ENCODE peak calls at places on chromosomes 16 and 17, in five cellular contexts. I is activated CD4-positive, alpha-beta T cell treated with anti-CD3 and anti-CD28 coated beads, Interleukin-2, amount 50 U/mL, for 1 hour; V is substantia nigra; E is RCC 7860; L is GM03348. A is an unnamed sample.

GRCh38 chr17:2701996-2702741 is 9.4 kb downstream of the CLUH start:
- DNase-seq in I (no peak), V (no peak), E (no peak), L (no peak), A (no peak)

GRCh38 chr17:55830699-55831098 is 79.8 kb downstream of the PCTP start:
- DNase-seq in I (no peak), V (no peak), E (no peak), L (no peak), A (no peak)

GRCh38 chr16:82340531-82340930 is 170.5 kb upstream of the MPHOSPH6 start:
- DNase-seq in I (no peak), V (no peak), E (no peak), L (no peak), A (no peak)

GRCh38 chr17:59093702-59094231 is 12.9 kb downstream of the TRIM37 start:
- DNase-seq in I (no peak), V (no peak), E (peak), L (peak), A (no peak)

GRCh38 chr16:87918866-87919680 is 17.3 kb downstream of the CA5A start:
- DNase-seq in I (no peak), V (no peak), E (no peak), L (peak), A (no peak)

GRCh38 chr16:57795431-57795878 is 6.8 kb downstream of the KIFC3 start:
- DNase-seq in I (peak), V (no peak), E (peak), L (peak), A (peak)

GRCh38 chr16:70697601-70698170 is 11.8 kb upstream of the MTSS2 start:
- DNase-seq in I (no peak), V (no peak), E (no peak), L (peak), A (no peak)

GRCh38 chr17:12078791-12079190 is 58.1 kb downstream of the MAP2K4 start:
- DNase-seq in I (no peak), V (no peak), E (peak), L (peak), A (no peak)

A was measured in AML-193.